ENCODE peak calls at places on chromosomes 13 and 19, in nine cellular contexts. H, D, L, U, K, T, E, M and I are unnamed samples.
A peak's percentile ranks its signal among the peaks of the same experiment; 100 is the strongest.

GRCh38 chr19:46660601-46661019 is 372 bp downstream of the DACT3 start:
- DNase-seq in M (no peak), L (no peak), U (no peak), E (no peak), K (no peak), H (no peak), D (no peak), T (no peak), I (no peak)

GRCh38 chr13:111907341-111907880 is 159.5 kb upstream of the SOX1 start:
- DNase-seq in E (no peak), U (no peak), M (no peak), L (no peak), D (no peak), K (no peak), T (no peak), H (no peak), I (no peak)

GRCh38 chr13:85236431-85236830 is 562.8 kb downstream of the SLITRK6 start:
- DNase-seq in H (no peak), T (no peak), D (no peak), U (no peak), M (no peak), K (no peak), E (no peak), L (no peak), I (no peak)

GRCh38 chr13:111904166-111904565 is 162.8 kb upstream of the SOX1 start:
- DNase-seq in T (no peak), M (no peak), K (no peak), L (no peak), D (no peak), U (no peak), H (no peak), E (no peak), I (no peak)

GRCh38 chr19:5075603-5076002 is 106.7 kb downstream of the KDM4B start:
- DNase-seq in T (no peak), U (no peak), L (no peak), M (no peak), H (no peak), D (no peak), K (no peak), E (no peak), I (no peak)

GRCh38 chr19:40376286-40376862 is 13.6 kb downstream of the HIPK4 start:
- DNase-seq in E (no peak), T (no peak), D (no peak), L (no peak), K (no peak), U (no peak), M (no peak), H (no peak), I (no peak)

GRCh38 chr13:105787518-105788085 is 747.9 kb downstream of the EFNB2 start:
- DNase-seq in K (no peak), L (no peak), T (no peak), U (no peak), E (no peak), H (no peak), M (no peak), D (no peak), I (no peak)

GRCh38 chr19:30686252-30686762 is 314.1 kb downstream of the ZNF536 start:
- DNase-seq in D (no peak), E (no peak), L (no peak), K (no peak), M (no peak), H (no peak), T (no peak), U (no peak), I (no peak)

DNA sequence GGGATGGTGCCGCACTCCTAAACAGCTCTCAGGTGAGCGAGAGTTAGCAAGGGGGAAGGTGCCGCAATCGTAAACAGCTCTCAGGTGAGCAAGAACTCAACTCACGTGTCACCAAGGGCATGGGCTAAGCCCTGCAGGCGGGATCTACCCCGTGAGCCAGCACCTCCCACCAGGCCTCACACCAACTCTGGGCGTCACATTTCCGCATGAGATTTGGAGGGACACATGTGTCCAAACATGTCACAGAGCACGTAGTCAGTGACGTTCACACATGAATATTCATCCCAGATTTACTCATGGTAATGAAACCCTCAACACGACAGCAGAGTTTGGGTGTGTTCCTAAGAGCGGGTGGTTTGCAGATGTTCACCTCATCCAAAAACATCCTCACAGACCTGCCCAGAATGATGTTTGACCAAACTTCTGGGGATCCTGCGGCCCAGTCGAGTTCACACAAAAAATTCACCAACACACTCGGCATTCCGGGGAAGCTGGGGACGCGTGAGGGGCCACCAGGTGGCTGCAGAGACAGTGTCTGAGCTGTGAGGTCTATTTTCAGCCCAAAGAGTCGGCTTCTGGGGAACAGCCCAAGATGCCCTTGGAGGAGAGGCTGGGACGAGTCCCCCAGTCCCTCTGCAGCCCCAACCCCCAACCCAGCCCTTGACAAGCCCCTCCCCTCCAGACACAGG is 19.6 kb downstream of the C2CD4C start:
- DNase-seq in D (no peak), L (peak; percentile 63), M (no peak), T (no peak), E (peak; percentile 30), H (no peak), U (no peak), K (no peak), I (no peak)
- TF ChIP-seq CTCF in D (no peak), L (no peak), M (peak; percentile 44), T (no peak), E (no peak), H (no peak), U (no peak), K (no peak), I (no peak)

GRCh38 chr19:1467512-1468273 is 11.3 kb downstream of the C19orf25 start:
- DNase-seq in T (no peak), U (peak; percentile 56), E (no peak), L (no peak), D (no peak), H (no peak), K (no peak), M (no peak), I (no peak)

GRCh38 chr19:1469200-1469935 is 9.6 kb downstream of the C19orf25 start:
- DNase-seq in U (peak; percentile 34), L (no peak), M (no peak), T (no peak), H (no peak), K (no peak), D (no peak), E (peak; percentile 30), I (no peak)

GRCh38 chr19:1467228-1467511 is 11.8 kb downstream of the C19orf25 start:
- DNase-seq in M (no peak), L (no peak), D (no peak), H (no peak), E (no peak), U (no peak), T (no peak), K (no peak), I (no peak)

GRCh38 chr19:1469936-1470863 is 8.8 kb downstream of the C19orf25 start:
- DNase-seq in D (no peak), L (no peak), K (peak; percentile 89), T (no peak), H (peak; percentile 58), M (no peak), U (peak; percentile 79), E (peak; percentile 48), I (peak; percentile 74)

DNA sequence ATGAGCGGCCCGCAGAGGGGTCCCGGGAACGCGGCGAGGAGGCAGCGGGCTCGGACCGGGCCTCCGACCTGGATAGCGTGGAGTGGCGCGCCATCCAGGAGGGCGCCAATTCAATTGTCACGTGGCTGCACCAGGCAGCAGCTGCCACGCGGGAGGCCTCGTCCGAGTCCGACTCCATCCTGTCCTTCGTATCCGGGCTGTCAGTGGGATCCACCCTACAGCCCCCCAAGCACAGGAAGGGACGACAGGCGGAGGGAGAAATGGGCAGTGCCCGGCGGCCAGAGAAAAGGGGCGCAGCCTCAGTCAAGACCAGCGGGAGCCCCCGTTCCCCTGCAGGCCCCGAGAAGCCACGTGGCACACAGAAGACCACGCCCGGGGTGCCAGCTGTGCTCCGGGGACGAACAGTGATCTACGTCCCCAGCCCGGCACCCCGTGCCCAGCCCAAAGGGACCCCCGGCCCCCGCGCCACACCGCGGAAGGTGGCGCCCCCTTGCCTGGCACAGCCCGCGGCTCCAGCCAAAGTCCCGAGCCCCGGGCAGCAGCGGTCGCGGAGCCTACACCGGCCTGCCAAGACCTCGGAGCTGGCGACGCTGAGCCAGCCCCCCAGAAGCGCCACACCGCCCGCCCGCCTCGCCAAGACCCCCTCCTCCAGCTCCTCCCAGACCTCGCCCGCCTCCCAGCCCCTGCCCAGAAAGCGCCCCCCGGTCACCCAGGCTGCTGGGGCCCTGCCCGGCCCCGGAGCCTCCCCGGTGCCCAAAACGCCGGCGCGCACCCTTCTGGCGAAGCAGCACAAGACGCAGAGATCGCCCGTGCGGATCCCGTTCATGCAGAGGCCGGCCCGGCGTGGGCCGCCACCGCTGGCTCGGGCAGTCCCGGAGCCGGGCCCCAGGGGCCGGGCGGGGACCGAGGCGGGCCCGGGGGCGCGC is 10.5 kb downstream of the C19orf25 start:
- DNase-seq in U (peak; percentile 55), K (peak; percentile 79), T (no peak), L (no peak), M (no peak), E (peak; percentile 56), D (no peak), H (peak; percentile 29), I (no peak)
- TF ChIP-seq CTCF in U (no peak), K (no peak), T (no peak), L (no peak), M (peak; percentile 53), E (no peak), D (no peak), H (peak; percentile 36), I (peak; percentile 6)

GRCh38 chr13:48875071-48875470 is 100.6 kb upstream of the FNDC3A start:
- DNase-seq in K (no peak), M (no peak), D (no peak), L (no peak), E (no peak), U (no peak), T (no peak), H (no peak), I (no peak)

GRCh38 chr13:48874165-48874564 is 101.5 kb upstream of the FNDC3A start:
- DNase-seq in H (no peak), K (no peak), U (no peak), L (no peak), T (no peak), D (no peak), M (no peak), E (peak; percentile 30), I (no peak)

GRCh38 chr13:48876289-48876688 is 99.4 kb upstream of the FNDC3A start:
- DNase-seq in H (no peak), K (no peak), E (no peak), U (no peak), L (no peak), M (no peak), T (no peak), D (no peak), I (no peak)

GRCh38 chr13:48873081-48873480 is 102.6 kb upstream of the FNDC3A start:
- DNase-seq in M (no peak), D (no peak), U (no peak), E (no peak), T (no peak), H (no peak), K (no peak), L (no peak), I (no peak)

DNA sequence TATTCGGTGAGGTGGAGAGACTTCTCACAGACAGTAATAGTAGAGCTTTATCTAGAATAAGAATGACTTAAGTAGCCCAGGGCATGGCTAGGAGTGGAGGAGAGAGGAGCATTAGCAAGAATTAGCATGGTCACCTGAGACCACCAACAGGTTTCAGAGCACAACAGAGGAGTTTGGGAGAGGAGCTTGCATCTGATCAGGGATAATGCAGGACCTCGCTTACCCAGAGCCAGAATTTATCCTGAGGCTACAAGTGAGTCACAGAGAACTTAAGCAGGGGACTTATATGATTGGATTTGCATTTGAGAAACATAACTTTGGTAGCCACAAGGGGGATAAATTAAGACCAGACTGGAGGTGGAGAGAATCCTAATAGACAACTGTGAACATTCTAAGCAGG is 102.1 kb upstream of the FNDC3A start:
- DNase-seq in U (no peak), L (no peak), E (peak; percentile 23), D (no peak), M (no peak), H (no peak), T (no peak), K (no peak), I (no peak)
- TF ChIP-seq CTCF in U (no peak), L (peak; percentile 50), E (no peak), D (peak; percentile 26), M (no peak), H (no peak), T (no peak), K (no peak), I (no peak)

DNA sequence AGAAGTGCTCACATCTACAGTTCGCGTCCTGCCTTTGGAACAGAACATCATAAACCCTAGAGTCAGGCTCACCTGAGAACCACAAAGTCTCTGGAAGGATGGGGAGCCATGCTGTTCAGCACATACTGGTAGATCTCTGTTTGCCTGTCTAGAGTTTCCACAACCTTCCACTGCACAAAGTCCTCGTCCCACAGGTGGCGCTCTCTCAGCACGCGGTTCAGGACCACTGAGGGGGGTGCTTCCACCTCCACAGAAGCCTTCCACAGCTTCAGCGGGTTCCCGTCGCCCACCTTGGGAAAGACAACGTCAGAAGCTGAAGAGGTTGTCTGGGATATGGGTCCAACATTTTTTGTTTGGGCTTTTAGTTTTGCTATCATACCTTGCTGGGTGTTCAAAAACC is 93.6 kb downstream of the KL start:
- DNase-seq in T (no peak), U (peak; percentile 42), E (no peak), L (no peak), D (no peak), H (peak; percentile 7), K (peak; percentile 46), M (no peak), I (peak; percentile 50)
- TF ChIP-seq CTCF in T (no peak), U (no peak), E (peak; percentile 19), L (peak; percentile 46), D (peak; percentile 20), H (peak; percentile 67), K (peak; percentile 63), M (peak; percentile 54), I (peak; percentile 44)